ENCODE peak calls at places on chromosomes 1 and 21, in eight cellular contexts. A is BJ; E is astrocyte; Q is CD8-positive, alpha-beta T cell; P is H9; K is AG09309; O is HL-60; B is heart left ventricle. J is an unnamed sample.

GRCh38 chr1:211527888-211528287 is 35.9 kb upstream of the RD3 start:
- DNase-seq in A (no peak), E (no peak), Q (no peak), P (no peak), K (no peak), O (no peak), B (no peak), J (no peak)

GRCh38 chr1:18932387-18932786 is 24.1 kb downstream of the IFFO2 start:
- DNase-seq in A (no peak), E (peak; percentile 62), Q (no peak), P (no peak), K (no peak), O (no peak), B (no peak), J (no peak)

GRCh38 chr1:150829751-150830150 is 21.7 kb upstream of the CTSK start:
- DNase-seq in A (no peak), E (no peak), Q (no peak), P (no peak), K (no peak), O (no peak), B (no peak), J (no peak)

GRCh38 chr1:202162049-202162417 is 1.6 kb upstream of the PTPN7 start:
- DNase-seq in A (no peak), E (no peak), Q (no peak), P (no peak), K (no peak), O (peak; percentile 97), B (no peak), J (no peak)

GRCh38 chr21:41359289-41359688 is 2.5 kb upstream of the MX2 start:
- DNase-seq in A (no peak), E (no peak), Q (no peak), P (peak; percentile 67), K (no peak), O (no peak), B (no peak), J (no peak)

GRCh38 chr1:153651771-153652170 is 6.7 kb upstream of the SNAPIN start:
- DNase-seq in A (no peak), E (no peak), Q (no peak), P (no peak), K (no peak), O (no peak), B (no peak), J (no peak)

GRCh38 chr1:160398823-160399222 is 1.5 kb upstream of the VANGL2 start:
- DNase-seq in A (no peak), E (no peak), Q (no peak), P (no peak), K (no peak), O (no peak), B (no peak), J (no peak)

GRCh38 chr1:61051455-61052392 is 30.6 kb upstream of the NFIA start:
- DNase-seq in A (no peak), E (no peak), Q (no peak), P (peak; percentile 66), K (no peak), O (no peak), B (peak; percentile 47), J (no peak)

GRCh38 chr1:64269558-64269884 is 66.1 kb downstream of the UBE2U start:
- DNase-seq in A (no peak), E (no peak), Q (no peak), P (no peak), K (no peak), O (no peak), B (no peak), J (no peak)
- TF ChIP-seq CTCF in A (no peak), E (no peak), Q (no peak), P (no peak), K (no peak), O (no peak), B (no peak), J (no peak)

GRCh38 chr1:47216278-47217059 is 15.6 kb downstream of the TAL1 start:
- DNase-seq in A (no peak), E (no peak), Q (no peak), P (no peak), K (no peak), O (no peak), B (no peak), J (no peak)
- TF ChIP-seq CTCF in A (no peak), E (no peak), Q (no peak), P (no peak), K (no peak), O (no peak), B (no peak), J (no peak)

GRCh38 chr1:221655766-221656305 is 86.1 kb downstream of the DUSP10 start:
- DNase-seq in A (no peak), E (no peak), Q (no peak), P (no peak), K (no peak), O (no peak), B (no peak), J (no peak)
- TF ChIP-seq CTCF in A (no peak), E (no peak), Q (no peak), P (no peak), K (no peak), O (no peak), B (no peak), J (no peak)

DNA sequence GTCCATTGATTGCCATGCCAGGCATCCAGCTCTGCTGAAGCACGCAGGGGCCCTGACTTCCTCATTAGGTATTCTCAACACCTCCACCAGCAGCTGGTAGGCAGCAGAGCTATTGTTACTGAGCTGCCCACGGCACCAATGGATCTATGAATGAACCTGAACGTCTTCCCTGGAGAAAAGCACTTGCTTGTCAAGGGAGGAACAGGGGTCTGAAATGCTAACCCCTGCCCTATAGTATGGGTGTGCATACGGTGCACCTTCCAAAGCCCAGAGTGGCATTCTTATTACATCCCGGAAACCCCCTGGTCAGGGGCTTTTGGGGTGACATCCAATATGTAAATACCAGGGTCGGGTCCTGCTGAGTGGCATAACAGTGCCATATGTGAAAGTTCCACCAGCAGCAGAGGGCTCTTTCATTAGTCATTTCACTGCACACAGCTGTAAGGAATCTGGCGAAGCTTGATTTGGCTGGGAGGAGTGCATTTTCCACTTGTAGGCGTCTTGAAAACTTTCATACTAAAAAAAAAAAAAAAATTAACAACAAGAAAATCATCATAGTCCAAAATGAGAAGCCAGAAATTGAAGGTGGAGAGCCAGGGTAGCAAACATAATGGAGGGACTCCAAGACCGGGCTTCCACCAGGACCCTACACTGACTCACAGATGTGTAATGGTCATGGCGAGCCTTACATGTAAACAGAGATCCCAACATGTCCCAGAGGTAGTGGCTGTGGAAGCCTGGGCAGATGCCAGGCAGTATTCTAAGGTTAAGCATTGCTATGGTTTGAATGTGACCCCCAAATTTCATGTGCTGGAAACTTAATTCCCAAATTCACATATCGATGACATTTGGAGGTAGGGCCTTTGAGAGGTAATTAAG is 58.8 kb upstream of the PRDX6 start:
- DNase-seq in A (no peak), E (peak; percentile 67), Q (no peak), P (no peak), K (no peak), O (no peak), B (no peak), J (no peak)
- TF ChIP-seq CTCF in A (no peak), E (no peak), Q (no peak), P (no peak), K (no peak), O (no peak), B (no peak), J (no peak)

GRCh38 chr21:17930102-17930501 is 110.9 kb upstream of the C21orf91 start:
- DNase-seq in A (no peak), E (no peak), Q (no peak), P (no peak), K (no peak), O (no peak), B (no peak), J (no peak)

GRCh38 chr21:17925900-17926299 is 106.7 kb upstream of the C21orf91 start:
- DNase-seq in A (no peak), E (no peak), Q (no peak), P (no peak), K (no peak), O (no peak), B (no peak), J (no peak)

GRCh38 chr21:17929514-17929913 is 110.4 kb upstream of the C21orf91 start:
- DNase-seq in A (no peak), E (no peak), Q (no peak), P (no peak), K (no peak), O (no peak), B (no peak), J (no peak)

GRCh38 chr21:17925000-17925610 is 105.9 kb upstream of the C21orf91 start:
- DNase-seq in A (no peak), E (peak; percentile 35), Q (peak; percentile 18), P (peak; percentile 61), K (peak; percentile 5), O (peak; percentile 33), B (peak; percentile 42), J (no peak)

DNA sequence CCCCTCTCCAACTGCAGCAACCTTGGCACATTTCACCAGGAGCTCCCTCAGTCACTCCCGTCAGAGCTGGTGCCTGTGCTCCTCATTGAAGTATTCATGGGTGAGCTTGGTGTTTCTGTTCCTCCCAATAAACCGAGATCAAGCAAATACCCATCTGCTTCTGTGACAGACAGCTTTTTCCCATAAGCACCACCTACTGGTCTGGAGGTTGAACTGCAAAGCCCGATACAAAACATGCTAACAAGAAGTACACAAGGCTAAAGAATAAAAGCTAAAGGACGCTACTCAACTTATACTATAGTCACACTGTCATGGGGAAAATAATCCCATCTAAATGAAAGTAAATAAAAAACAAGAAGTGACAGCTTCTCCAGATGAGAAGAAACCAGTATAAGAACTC is 111.9 kb upstream of the C21orf91 start:
- DNase-seq in A (no peak), E (no peak), Q (no peak), P (no peak), K (no peak), O (no peak), B (no peak), J (no peak)
- TF ChIP-seq CTCF in A (peak; percentile 22), E (peak; percentile 16), Q (peak; percentile 28), P (peak; percentile 62), K (no peak), O (no peak), B (no peak), J (peak; percentile 28)